ENCODE peak calls at places on chromosomes 5 and 9, in seven cellular contexts. One of them, this sample, is unnamed.

GRCh38 chr9:123511326-123511974 is 155.5 kb downstream of the CRB2 start:
- DNase-seq in HepG2: no peak
- DNase-seq in H1: no peak
- DNase-seq in K562: no peak
- DNase-seq in SK-N-SH: no peak
- DNase-seq in GM12878: no peak
- DNase-seq in GM12891: no peak
- DNase-seq in this sample: no peak

GRCh38 chr5:136717917-136718316 is 352.6 kb upstream of the TRPC7 start:
- DNase-seq in HepG2: no peak
- DNase-seq in H1: no peak
- DNase-seq in K562: no peak
- DNase-seq in SK-N-SH: no peak
- DNase-seq in GM12878: no peak
- DNase-seq in GM12891: no peak
- DNase-seq in this sample: no peak

GRCh38 chr5:59535561-59535960 is 358.0 kb downstream of the PDE4D start:
- DNase-seq in HepG2: no peak
- DNase-seq in H1: no peak
- DNase-seq in K562: no peak
- DNase-seq in SK-N-SH: no peak
- DNase-seq in GM12878: no peak
- DNase-seq in GM12891: no peak
- DNase-seq in this sample: no peak

GRCh38 chr5:19615661-19616060 is 372.3 kb downstream of the CDH18 start:
- DNase-seq in HepG2: no peak
- DNase-seq in H1: no peak
- DNase-seq in K562: no peak
- DNase-seq in SK-N-SH: no peak
- DNase-seq in GM12878: no peak
- DNase-seq in GM12891: no peak
- DNase-seq in this sample: no peak

GRCh38 chr9:87213948-87214347 is 266.6 kb upstream of the GAS1 start:
- DNase-seq in HepG2: no peak
- DNase-seq in H1: no peak
- DNase-seq in K562: no peak
- DNase-seq in SK-N-SH: no peak
- DNase-seq in GM12878: no peak
- DNase-seq in GM12891: no peak
- DNase-seq in this sample: no peak

GRCh38 chr9:93637886-93638285 is 61.5 kb downstream of the PHF2 start:
- DNase-seq in HepG2: no peak
- DNase-seq in H1: no peak
- DNase-seq in K562: no peak
- DNase-seq in SK-N-SH: no peak
- DNase-seq in GM12878: no peak
- DNase-seq in GM12891: no peak
- DNase-seq in this sample: no peak

GRCh38 chr5:131534995-131535394 is 100.0 kb downstream of the RAPGEF6 start:
- DNase-seq in HepG2: no peak
- DNase-seq in H1: no peak
- DNase-seq in K562: no peak
- DNase-seq in SK-N-SH: no peak
- DNase-seq in GM12878: no peak
- DNase-seq in GM12891: no peak
- DNase-seq in this sample: no peak

GRCh38 chr9:99093492-99093791 is 11.5 kb upstream of the TGFBR1 start:
- DNase-seq in HepG2: no peak
- DNase-seq in H1: no peak
- DNase-seq in K562: no peak
- DNase-seq in SK-N-SH: no peak
- DNase-seq in GM12878: no peak
- DNase-seq in GM12891: no peak
- DNase-seq in this sample: no peak

GRCh38 chr9:136799854-136800657 is 3.9 kb downstream of the CCDC183 start:
- DNase-seq in HepG2: peak
- DNase-seq in H1: peak
- DNase-seq in K562: peak
- DNase-seq in SK-N-SH: peak
- DNase-seq in GM12878: no peak
- DNase-seq in GM12891: peak
- DNase-seq in this sample: peak

GRCh38 chr5:81579525-81579924 is 171.4 kb downstream of the SSBP2 start:
- DNase-seq in HepG2: no peak
- DNase-seq in H1: no peak
- DNase-seq in K562: peak
- DNase-seq in SK-N-SH: peak
- DNase-seq in GM12878: no peak
- DNase-seq in GM12891: no peak
- DNase-seq in this sample: no peak

GRCh38 chr9:107141967-107142366 is 141.1 kb upstream of the RAD23B start:
- DNase-seq in HepG2: no peak
- DNase-seq in H1: no peak
- DNase-seq in K562: no peak
- DNase-seq in SK-N-SH: no peak
- DNase-seq in GM12878: no peak
- DNase-seq in GM12891: no peak
- DNase-seq in this sample: no peak

GRCh38 chr5:42404366-42404765 is 18.9 kb upstream of the GHR start:
- DNase-seq in HepG2: no peak
- DNase-seq in H1: no peak
- DNase-seq in K562: no peak
- DNase-seq in SK-N-SH: no peak
- DNase-seq in GM12878: no peak
- DNase-seq in GM12891: no peak
- DNase-seq in this sample: no peak

GRCh38 chr9:77457916-77458592 is 190.1 kb downstream of the GNA14 start:
- DNase-seq in HepG2: peak
- DNase-seq in H1: no peak
- DNase-seq in K562: peak
- DNase-seq in SK-N-SH: peak
- DNase-seq in GM12878: no peak
- DNase-seq in GM12891: peak
- DNase-seq in this sample: peak

GRCh38 chr5:55188656-55189380 is 15.8 kb upstream of the CDC20B start:
- DNase-seq in HepG2: no peak
- DNase-seq in H1: no peak
- DNase-seq in K562: no peak
- DNase-seq in SK-N-SH: no peak
- DNase-seq in GM12878: no peak
- DNase-seq in GM12891: no peak
- DNase-seq in this sample: no peak

GRCh38 chr5:55187370-55187769 is 14.4 kb upstream of the CDC20B start:
- DNase-seq in HepG2: no peak
- DNase-seq in H1: no peak
- DNase-seq in K562: peak
- DNase-seq in SK-N-SH: no peak
- DNase-seq in GM12878: no peak
- DNase-seq in GM12891: no peak
- DNase-seq in this sample: no peak

DNA sequence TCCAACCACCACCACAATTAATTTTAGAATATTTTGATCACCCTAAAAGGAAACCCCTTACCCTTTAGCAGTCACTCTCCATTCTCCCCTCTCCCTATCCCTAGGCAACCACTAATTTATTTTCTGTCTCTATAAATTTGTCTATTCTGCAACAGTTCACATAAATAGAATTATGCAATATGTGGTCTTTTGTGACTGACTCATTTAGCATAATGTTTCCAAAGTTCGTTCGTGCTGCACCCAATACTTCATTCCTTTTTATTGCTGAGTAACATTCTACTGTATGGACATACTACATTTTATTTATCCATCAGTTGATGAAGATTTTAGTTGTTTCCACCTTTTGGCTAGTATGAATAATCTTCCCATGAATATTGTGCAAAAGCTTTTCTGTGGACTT is 18.2 kb upstream of the CDC20B start:
- DNase-seq in HepG2: no peak
- DNase-seq in H1: no peak
- DNase-seq in K562: no peak
- DNase-seq in SK-N-SH: no peak
- DNase-seq in GM12878: no peak
- DNase-seq in GM12891: no peak
- DNase-seq in this sample: no peak
- TF ChIP-seq TAF1 in HepG2: no peak
- TF ChIP-seq TAF1 in H1: no peak
- TF ChIP-seq TAF1 in K562: no peak
- TF ChIP-seq TAF1 in SK-N-SH: no peak
- TF ChIP-seq TAF1 in GM12878: no peak
- TF ChIP-seq TAF1 in GM12891: no peak
- TF ChIP-seq TAF1 in this sample: no peak

DNA sequence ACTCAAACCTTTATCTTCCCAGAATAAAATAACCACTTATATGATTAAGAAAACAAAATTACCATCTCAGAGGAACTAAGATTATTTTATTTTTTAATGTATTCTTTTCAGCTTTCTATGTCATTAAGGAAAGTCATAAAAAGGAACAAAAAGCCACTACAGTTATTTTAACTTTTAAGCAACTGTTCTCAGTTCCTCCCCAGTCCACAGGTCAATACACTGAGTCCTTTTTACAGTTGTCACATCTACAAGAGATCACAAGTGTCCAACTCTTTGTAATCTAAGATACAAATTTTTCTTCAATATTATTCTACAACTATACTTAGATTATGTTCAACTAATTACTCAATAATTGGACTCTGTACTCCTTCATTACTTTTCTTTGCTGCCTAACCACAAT is 782.8 kb upstream of the ACO1 start:
- DNase-seq in HepG2: no peak
- DNase-seq in H1: no peak
- DNase-seq in K562: no peak
- DNase-seq in SK-N-SH: no peak
- DNase-seq in GM12878: no peak
- DNase-seq in GM12891: no peak
- DNase-seq in this sample: no peak
- TF ChIP-seq TAF1 in HepG2: no peak
- TF ChIP-seq TAF1 in H1: no peak
- TF ChIP-seq TAF1 in K562: no peak
- TF ChIP-seq TAF1 in SK-N-SH: no peak
- TF ChIP-seq TAF1 in GM12878: no peak
- TF ChIP-seq TAF1 in GM12891: no peak
- TF ChIP-seq TAF1 in this sample: no peak

GRCh38 chr9:132244582-132245455 is 83.0 kb downstream of the NTNG2 start:
- DNase-seq in HepG2: no peak
- DNase-seq in H1: no peak
- DNase-seq in K562: no peak
- DNase-seq in SK-N-SH: no peak
- DNase-seq in GM12878: no peak
- DNase-seq in GM12891: no peak
- DNase-seq in this sample: no peak
- TF ChIP-seq TAF1 in HepG2: no peak
- TF ChIP-seq TAF1 in H1: no peak
- TF ChIP-seq TAF1 in K562: no peak
- TF ChIP-seq TAF1 in SK-N-SH: no peak
- TF ChIP-seq TAF1 in GM12878: no peak
- TF ChIP-seq TAF1 in GM12891: no peak
- TF ChIP-seq TAF1 in this sample: no peak

DNA sequence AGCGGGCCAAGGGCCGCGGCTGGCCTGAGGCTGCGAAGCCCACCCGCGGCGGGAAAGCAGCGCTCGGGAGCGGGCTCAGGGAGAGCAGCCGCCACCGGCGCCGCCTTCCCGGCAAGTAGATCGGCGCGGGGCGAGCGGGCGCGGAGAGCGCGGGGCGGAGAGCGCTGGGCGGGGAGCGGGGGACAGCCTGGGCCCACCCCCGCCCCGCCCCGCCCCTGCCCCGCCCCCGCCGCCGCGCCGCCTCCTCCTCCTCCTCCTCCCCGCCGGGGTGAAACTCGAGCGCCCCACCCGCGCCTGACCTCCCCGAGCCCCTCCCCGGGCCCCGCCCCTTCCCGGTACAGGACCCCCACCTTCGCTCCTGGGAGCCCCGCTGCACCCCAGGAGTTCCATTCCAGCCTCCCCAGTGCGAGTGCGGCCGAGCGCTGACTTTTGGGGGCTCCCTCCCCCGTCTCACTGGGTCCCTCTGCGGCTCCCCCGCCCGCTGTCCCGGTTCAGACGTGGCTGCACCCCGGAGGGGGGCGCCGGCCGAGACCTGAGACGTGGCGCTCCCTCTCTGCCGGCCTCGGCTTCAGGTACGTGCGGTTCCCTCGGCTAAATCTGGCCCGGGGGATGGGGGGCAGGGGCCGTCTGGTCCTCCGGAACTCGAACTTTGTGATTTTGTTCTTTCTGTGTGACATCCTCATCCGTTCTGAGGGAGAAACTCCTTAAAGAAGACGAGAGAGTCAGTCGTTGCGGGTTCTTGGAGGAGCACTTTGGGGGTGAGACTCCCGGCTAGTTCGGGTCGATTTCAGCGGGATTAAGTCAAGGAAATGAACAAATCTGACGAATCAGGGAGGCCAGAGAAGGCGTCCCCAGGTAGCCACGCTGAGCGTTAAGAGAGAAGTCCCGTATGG is at the start of gene SEMA5A:
- DNase-seq in HepG2: no peak
- DNase-seq in H1: no peak
- DNase-seq in K562: peak
- DNase-seq in SK-N-SH: peak
- DNase-seq in GM12878: no peak
- DNase-seq in GM12891: peak
- DNase-seq in this sample: peak
- TF ChIP-seq TAF1 in HepG2: no peak
- TF ChIP-seq TAF1 in H1: peak
- TF ChIP-seq TAF1 in K562: no peak
- TF ChIP-seq TAF1 in SK-N-SH: no peak
- TF ChIP-seq TAF1 in GM12878: no peak
- TF ChIP-seq TAF1 in GM12891: no peak
- TF ChIP-seq TAF1 in this sample: no peak

GRCh38 chr9:69023650-69024049 is 9.7 kb upstream of the PRKACG start:
- DNase-seq in HepG2: no peak
- DNase-seq in H1: no peak
- DNase-seq in K562: no peak
- DNase-seq in SK-N-SH: no peak
- DNase-seq in GM12878: no peak
- DNase-seq in GM12891: no peak
- DNase-seq in this sample: no peak
- TF ChIP-seq TAF1 in HepG2: no peak
- TF ChIP-seq TAF1 in H1: no peak
- TF ChIP-seq TAF1 in K562: no peak
- TF ChIP-seq TAF1 in SK-N-SH: no peak
- TF ChIP-seq TAF1 in GM12878: no peak
- TF ChIP-seq TAF1 in GM12891: no peak
- TF ChIP-seq TAF1 in this sample: no peak

GRCh38 chr5:89343666-89344065 is 460.7 kb upstream of the MEF2C start:
- DNase-seq in HepG2: no peak
- DNase-seq in H1: no peak
- DNase-seq in K562: peak
- DNase-seq in SK-N-SH: no peak
- DNase-seq in GM12878: peak
- DNase-seq in GM12891: no peak
- DNase-seq in this sample: no peak
- TF ChIP-seq TAF1 in HepG2: no peak
- TF ChIP-seq TAF1 in H1: no peak
- TF ChIP-seq TAF1 in K562: no peak
- TF ChIP-seq TAF1 in SK-N-SH: no peak
- TF ChIP-seq TAF1 in GM12878: peak
- TF ChIP-seq TAF1 in GM12891: no peak
- TF ChIP-seq TAF1 in this sample: peak

GRCh38 chr9:121369595-121370265 is at the start of gene STOM:
- DNase-seq in HepG2: peak
- DNase-seq in H1: no peak
- DNase-seq in K562: peak
- DNase-seq in SK-N-SH: peak
- DNase-seq in GM12878: no peak
- DNase-seq in GM12891: no peak
- DNase-seq in this sample: no peak
- TF ChIP-seq TAF1 in HepG2: peak
- TF ChIP-seq TAF1 in H1: peak
- TF ChIP-seq TAF1 in K562: no peak
- TF ChIP-seq TAF1 in SK-N-SH: peak
- TF ChIP-seq TAF1 in GM12878: no peak
- TF ChIP-seq TAF1 in GM12891: peak
- TF ChIP-seq TAF1 in this sample: no peak

GRCh38 chr9:127720865-127721227 is 5.0 kb downstream of the TTC16 start:
- DNase-seq in HepG2: no peak
- DNase-seq in H1: no peak
- DNase-seq in K562: no peak
- DNase-seq in SK-N-SH: no peak
- DNase-seq in GM12878: no peak
- DNase-seq in GM12891: no peak
- DNase-seq in this sample: no peak
- TF ChIP-seq TAF1 in HepG2: no peak
- TF ChIP-seq TAF1 in H1: no peak
- TF ChIP-seq TAF1 in K562: no peak
- TF ChIP-seq TAF1 in SK-N-SH: no peak
- TF ChIP-seq TAF1 in GM12878: no peak
- TF ChIP-seq TAF1 in GM12891: no peak
- TF ChIP-seq TAF1 in this sample: no peak

This sample was measured in GM12892.